ENCODE peak calls at places on chromosome X, in ten cellular contexts. Y, V, J, X, E, Q, K, N, T and A are unnamed samples.
A peak's percentile ranks its signal among the peaks of the same experiment; 100 is the strongest.

GRCh38 chrX:119756926-119757635 is 1.3 kb upstream of the SOWAHD start:
- DNase-seq in Y (no peak), V (no peak), J (no peak), X (no peak), E (no peak), Q (no peak), K (peak; percentile 26), N (no peak), T (no peak), A (no peak)

GRCh38 chrX:20029728-20030127 is 38.9 kb upstream of the BCLAF3 start:
- DNase-seq in Y (no peak), V (no peak), J (no peak), X (no peak), E (no peak), Q (no peak), K (peak; percentile 77), N (no peak), T (no peak), A (no peak)

GRCh38 chrX:132071260-132071659 is 48.2 kb downstream of the STK26 start:
- DNase-seq in Y (no peak), V (no peak), J (no peak), X (no peak), E (no peak), Q (no peak), K (no peak), N (no peak), T (no peak), A (no peak)

GRCh38 chrX:50049228-50049627 is 126.8 kb downstream of the CLCN5 start:
- DNase-seq in Y (no peak), V (no peak), J (no peak), X (no peak), E (no peak), Q (no peak), K (no peak), N (no peak), T (no peak), A (no peak)

GRCh38 chrX:6002056-6002455 is 226.6 kb downstream of the NLGN4X start:
- DNase-seq in Y (peak; percentile 30), V (no peak), J (peak; percentile 30), X (no peak), E (no peak), Q (no peak), K (no peak), N (no peak), T (no peak), A (no peak)

GRCh38 chrX:119502727-119503483 is 34.7 kb downstream of the SLC25A5 start:
- DNase-seq in Y (no peak), V (no peak), J (no peak), X (peak; percentile 24), E (no peak), Q (no peak), K (peak; percentile 85), N (no peak), T (peak; percentile 88), A (no peak)

GRCh38 chrX:148682206-148682605 is 181.8 kb downstream of the AFF2 start:
- DNase-seq in Y (no peak), V (no peak), J (no peak), X (no peak), E (no peak), Q (no peak), K (no peak), N (no peak), T (no peak), A (no peak)

GRCh38 chrX:17242470-17242869 is 132.5 kb upstream of the NHS start:
- DNase-seq in Y (peak; percentile 65), V (no peak), J (no peak), X (no peak), E (peak; percentile 76), Q (peak; percentile 34), K (peak; percentile 28), N (no peak), T (no peak), A (no peak)

GRCh38 chrX:21996872-21997271 is 35.3 kb upstream of the PHEX start:
- DNase-seq in Y (no peak), V (no peak), J (no peak), X (no peak), E (peak; percentile 9), Q (no peak), K (no peak), N (no peak), T (no peak), A (no peak)

GRCh38 chrX:10759400-10759799 is 139.0 kb upstream of the MID1 start:
- DNase-seq in Y (no peak), V (no peak), J (no peak), X (no peak), E (no peak), Q (no peak), K (no peak), N (no peak), T (no peak), A (no peak)

GRCh38 chrX:147741776-147742175 is 169.9 kb upstream of the FMR1 start:
- DNase-seq in Y (no peak), V (no peak), J (no peak), X (no peak), E (no peak), Q (no peak), K (no peak), N (no peak), T (no peak), A (no peak)

GRCh38 chrX:119118780-119119395 is 8.7 kb downstream of the KIAA1210 start:
- DNase-seq in Y (peak; percentile 54), V (peak; percentile 46), J (peak; percentile 11), X (no peak), E (peak; percentile 51), Q (peak; percentile 27), K (peak; percentile 32), N (peak; percentile 33), T (peak; percentile 86), A (peak; percentile 15)

DNA sequence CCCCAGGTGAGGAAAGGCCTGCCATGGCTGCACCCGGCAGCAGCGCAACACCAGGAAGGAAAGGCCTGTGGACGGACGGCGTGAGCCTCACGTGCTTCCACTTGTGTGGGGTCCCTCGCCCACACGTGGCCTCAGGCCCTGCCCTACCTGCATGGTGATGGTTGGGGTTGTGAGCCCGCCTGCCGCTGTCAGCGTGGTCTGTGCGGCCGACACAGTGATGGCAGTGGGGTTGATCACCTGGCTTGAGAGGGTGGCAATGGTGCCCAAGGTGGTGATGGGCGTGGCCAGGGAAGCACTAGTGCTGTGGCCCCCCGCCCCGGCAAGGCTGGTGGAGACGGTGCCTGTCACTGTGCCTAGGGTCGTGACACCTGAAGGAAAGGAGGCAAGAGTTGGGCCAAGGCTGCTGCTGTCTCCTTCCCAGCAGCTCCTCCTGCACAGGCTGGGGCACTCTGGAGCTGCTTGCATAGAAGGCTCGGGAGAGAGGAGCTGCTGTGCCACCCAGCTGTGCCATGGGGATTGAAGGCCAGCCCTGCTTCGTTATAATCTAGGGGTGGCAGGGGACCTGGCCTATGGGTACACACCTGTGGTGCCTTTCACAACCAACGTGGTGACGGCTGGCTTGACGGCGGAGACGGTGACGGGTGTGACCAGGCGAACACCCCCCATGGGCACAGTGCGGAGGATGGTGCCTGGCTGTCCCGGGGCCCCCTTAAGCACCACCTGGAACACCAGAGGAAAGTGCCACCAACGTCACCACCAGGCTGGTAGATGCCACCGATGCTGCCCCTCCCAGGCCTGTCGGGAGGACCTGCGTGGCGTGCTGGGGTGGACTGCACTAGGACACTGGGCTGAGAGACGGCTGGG is 11.8 kb upstream of the RENBP start:
- DNase-seq in Y (no peak), V (no peak), J (no peak), X (no peak), E (no peak), Q (no peak), K (no peak), N (no peak), T (no peak), A (no peak)
- TF ChIP-seq POLR2A in Y (no peak), V (no peak), J (no peak), X (no peak), E (no peak), Q (no peak), K (no peak), N (peak; percentile 6), T (no peak), A (no peak)

DNA sequence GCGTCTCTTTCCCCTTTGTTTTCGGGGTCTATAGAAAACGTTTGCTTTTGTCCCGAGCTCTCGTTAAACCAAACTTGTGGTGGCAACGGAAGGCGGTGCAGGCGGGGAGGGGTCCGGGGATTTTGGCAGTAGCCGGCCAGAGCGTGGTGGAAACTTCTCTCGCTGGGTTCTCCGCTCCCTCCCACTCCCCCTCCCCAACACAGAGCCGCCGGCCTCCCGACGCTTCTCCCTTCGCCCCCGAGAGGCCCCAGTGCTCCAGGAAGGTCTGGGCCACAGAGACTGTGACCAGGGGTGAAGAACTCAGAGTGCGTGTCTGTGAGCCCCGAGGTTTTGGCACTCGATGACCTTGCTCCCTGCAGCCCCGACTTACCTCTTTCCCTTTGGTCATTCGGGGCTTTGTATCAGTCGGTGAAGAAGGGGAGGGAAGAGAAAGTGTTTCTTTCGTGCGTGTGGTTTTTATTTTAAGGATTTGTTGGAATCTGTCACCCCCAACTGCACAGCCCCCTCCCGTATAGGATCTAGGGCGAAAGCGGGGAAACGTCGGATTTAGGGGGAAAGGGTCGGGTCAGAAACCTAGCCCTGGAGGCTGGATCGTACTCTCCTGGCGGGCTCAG is 9.0 kb upstream of the BCOR start:
- DNase-seq in Y (no peak), V (no peak), J (no peak), X (no peak), E (no peak), Q (no peak), K (no peak), N (no peak), T (no peak), A (no peak)
- TF ChIP-seq POLR2A in Y (no peak), V (no peak), J (no peak), X (no peak), E (no peak), Q (no peak), K (peak; percentile 32), N (no peak), T (no peak), A (no peak)

DNA sequence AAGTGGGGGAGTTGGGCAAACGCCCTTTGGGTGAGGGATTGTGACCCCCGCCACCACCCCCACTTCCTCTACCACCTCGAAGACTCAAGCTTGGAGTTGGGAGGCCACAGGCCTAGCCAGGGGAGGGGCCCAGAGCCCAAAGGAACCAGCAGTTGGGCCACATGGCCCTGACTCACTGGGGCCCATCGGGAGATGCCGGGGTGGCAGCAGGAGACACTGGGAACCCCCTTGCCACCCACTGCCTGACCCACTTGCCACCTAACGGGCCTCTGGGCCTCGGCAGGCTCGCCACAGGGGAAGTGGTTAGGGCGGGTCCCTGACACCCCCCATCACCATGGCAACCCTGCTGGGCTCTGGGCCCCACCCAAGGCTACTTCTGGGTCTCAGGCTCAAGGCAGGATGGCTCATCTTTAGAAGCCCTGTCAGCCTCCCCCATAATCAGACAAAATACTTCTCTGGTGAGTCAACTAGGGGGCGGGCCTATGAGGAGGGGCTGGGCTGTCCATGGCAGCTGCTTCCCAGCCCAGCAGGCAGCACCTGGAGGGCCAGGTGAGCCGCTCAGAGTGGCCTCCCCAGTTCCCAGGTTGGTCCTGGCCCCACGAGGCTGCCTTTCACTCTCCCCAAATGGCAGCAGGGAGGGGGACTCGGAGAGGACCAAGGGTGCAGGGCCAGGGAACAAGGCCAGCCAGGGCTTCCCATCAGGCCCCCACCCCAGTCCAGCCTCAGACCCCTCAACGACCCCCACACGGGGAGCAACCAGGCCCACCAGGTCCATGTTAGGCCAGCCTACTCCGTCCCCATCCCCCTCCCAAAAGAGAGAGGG is 5.6 kb downstream of the FLNA start:
- DNase-seq in Y (peak; percentile 70), V (peak; percentile 82), J (peak; percentile 83), X (peak; percentile 92), E (peak; percentile 69), Q (peak; percentile 62), K (peak; percentile 75), N (no peak), T (peak; percentile 96), A (peak; percentile 78)
- TF ChIP-seq POLR2A in Y (no peak), V (no peak), J (peak; percentile 13), X (no peak), E (peak; percentile 24), Q (no peak), K (no peak), N (peak; percentile 52), T (no peak), A (peak; percentile 39)

GRCh38 chrX:12975999-12976558 is 1.2 kb downstream of the TMSB4X start:
- DNase-seq in Y (peak; percentile 33), V (peak; percentile 50), J (peak; percentile 47), X (no peak), E (peak; percentile 22), Q (no peak), K (no peak), N (peak; percentile 40), T (no peak), A (no peak)
- TF ChIP-seq POLR2A in Y (no peak), V (no peak), J (no peak), X (no peak), E (peak; percentile 13), Q (no peak), K (no peak), N (no peak), T (no peak), A (no peak)